ENCODE peak calls at places on chromosome 14, in five cellular contexts. Q, G, C, W and V are unnamed samples.
A peak's percentile ranks its signal among the peaks of the same experiment; 100 is the strongest.

GRCh38 chr14:64623576-64624165 is 73.9 kb downstream of the PPP1R36 start:
- DNase-seq in Q (no peak), G (no peak), C (no peak), W (no peak), V (no peak)

GRCh38 chr14:31921741-31922140 is 155.4 kb upstream of the ARHGAP5 start:
- DNase-seq in Q (no peak), G (no peak), C (no peak), W (no peak), V (no peak)

GRCh38 chr14:103401223-103402214 is 16.3 kb downstream of the MARK3 start:
- DNase-seq in Q (peak; percentile 88), G (no peak), C (peak; percentile 16), W (peak; percentile 73), V (no peak)

GRCh38 chr14:91228112-91229004 is 16.1 kb downstream of the GPR68 start:
- DNase-seq in Q (peak; percentile 88), G (no peak), C (no peak), W (peak; percentile 39), V (no peak)

GRCh38 chr14:98819132-98819866 is 452.7 kb downstream of the BCL11B start:
- DNase-seq in Q (no peak), G (no peak), C (no peak), W (no peak), V (no peak)

GRCh38 chr14:89996963-89997362 is 41.2 kb downstream of the TDP1 start:
- DNase-seq in Q (no peak), G (no peak), C (no peak), W (no peak), V (no peak)

GRCh38 chr14:49999216-49999761 is 106.4 kb downstream of the ARF6 start:
- DNase-seq in Q (peak; percentile 92), G (peak; percentile 73), C (peak; percentile 82), W (peak; percentile 71), V (no peak)

GRCh38 chr14:62694075-62694474 is 351.2 kb downstream of the KCNH5 start:
- DNase-seq in Q (peak; percentile 99), G (no peak), C (no peak), W (peak; percentile 91), V (no peak)

GRCh38 chr14:37247777-37248461 is 50.2 kb downstream of the MIPOL1 start:
- DNase-seq in Q (no peak), G (no peak), C (no peak), W (no peak), V (no peak)

GRCh38 chr14:51607677-51608076 is 44.0 kb upstream of the FRMD6 start:
- DNase-seq in Q (peak; percentile 33), G (no peak), C (no peak), W (no peak), V (no peak)

GRCh38 chr14:100117647-100118376 is 41.6 kb downstream of the DEGS2 start:
- DNase-seq in Q (no peak), G (no peak), C (no peak), W (no peak), V (no peak)

GRCh38 chr14:95652171-95652570 is 34.1 kb upstream of the TCL1B start:
- DNase-seq in Q (no peak), G (no peak), C (no peak), W (no peak), V (no peak)

GRCh38 chr14:90788031-90788430 is 28.2 kb downstream of the TTC7B start:
- DNase-seq in Q (no peak), G (no peak), C (no peak), W (no peak), V (no peak)

GRCh38 chr14:101226265-101226602 is 322.7 kb upstream of the RTL1 start:
- DNase-seq in Q (no peak), G (no peak), C (no peak), W (no peak), V (no peak)

GRCh38 chr14:22418631-22419030 is 170.4 kb downstream of the DAD1 start:
- DNase-seq in Q (no peak), G (no peak), C (no peak), W (no peak), V (no peak)

GRCh38 chr14:105411017-105411941 is 8.3 kb upstream of the MTA1 start:
- DNase-seq in Q (peak; percentile 44), G (no peak), C (no peak), W (peak; percentile 56), V (peak; percentile 40)

GRCh38 chr14:77582511-77582910 is 33.9 kb downstream of the SPTLC2 start:
- DNase-seq in Q (no peak), G (no peak), C (no peak), W (no peak), V (no peak)

GRCh38 chr14:104639889-104640548 is 35.4 kb upstream of the TMEM179 start:
- DNase-seq in Q (peak; percentile 26), G (peak; percentile 40), C (peak; percentile 48), W (peak; percentile 65), V (peak; percentile 80)

GRCh38 chr14:32397871-32398640 is 69.0 kb downstream of the AKAP6 start:
- DNase-seq in Q (peak; percentile 89), G (no peak), C (no peak), W (peak; percentile 55), V (no peak)

GRCh38 chr14:68688872-68689371 is 103.9 kb downstream of the ZFP36L1 start:
- DNase-seq in Q (peak; percentile 79), G (no peak), C (no peak), W (peak; percentile 77), V (peak; percentile 36)
- H3K27ac ChIP-seq in Q (peak overlapping the region; percentile 14), G (no peak overlapping the region), C (no peak overlapping the region), W (no peak overlapping the region), V (no peak overlapping the region)

DNA sequence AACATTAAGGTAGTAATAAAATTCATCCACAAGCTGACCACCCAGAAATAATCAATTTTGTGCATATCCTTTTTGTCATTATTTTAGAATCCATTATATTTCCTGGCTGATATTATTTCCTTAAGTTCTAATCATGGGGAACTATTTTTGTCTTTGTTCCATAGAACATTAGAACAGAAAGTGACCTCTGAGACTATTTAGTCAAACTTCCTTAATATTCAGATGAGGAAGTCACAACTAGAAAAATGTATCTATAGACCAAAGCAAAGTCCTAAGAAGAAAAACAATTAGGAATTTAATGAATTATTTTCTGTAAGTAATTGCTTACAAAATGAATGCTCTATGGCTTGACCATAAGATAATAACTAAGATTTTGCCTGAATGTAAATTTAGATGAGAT is 238.2 kb upstream of the SEL1L start:
- DNase-seq in Q (no peak), G (no peak), C (no peak), W (no peak), V (no peak)
- TF ChIP-seq CTCF in Q (no peak), G (no peak), C (no peak), W (no peak), V (no peak)

DNA sequence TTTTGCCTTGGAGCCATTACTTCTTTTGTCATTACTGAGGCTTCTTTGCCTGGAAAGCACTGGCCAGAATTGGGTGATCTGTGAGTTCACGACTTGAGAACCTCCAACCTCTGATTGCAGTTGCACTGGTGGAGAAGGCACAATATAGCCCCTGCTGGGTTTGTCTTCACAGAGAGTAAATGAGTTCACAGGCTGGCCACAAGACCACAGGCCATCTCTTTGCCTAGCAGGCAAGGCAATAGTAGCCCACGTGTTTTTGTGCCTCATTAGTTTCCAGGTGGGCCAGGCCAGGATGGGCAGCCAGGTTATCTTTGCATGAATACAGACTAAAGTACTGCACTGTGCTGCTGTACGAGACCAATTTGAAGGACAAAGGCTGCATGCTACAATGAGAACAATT is 468.8 kb downstream of the NRXN3 start:
- DNase-seq in Q (no peak), G (no peak), C (no peak), W (no peak), V (no peak)
- H3K27ac ChIP-seq in Q (no peak overlapping the region), G (no peak overlapping the region), C (no peak overlapping the region), W (no peak overlapping the region), V (no peak overlapping the region)

GRCh38 chr14:34328178-34328577 is 133.9 kb downstream of the SPTSSA start:
- DNase-seq in Q (peak; percentile 2), G (no peak), C (no peak), W (peak; percentile 14), V (no peak)

GRCh38 chr14:34329281-34329680 is 132.8 kb downstream of the SPTSSA start:
- DNase-seq in Q (no peak), G (no peak), C (no peak), W (peak; percentile 7), V (no peak)

GRCh38 chr14:34334329-34334728 is 127.7 kb downstream of the SPTSSA start:
- DNase-seq in Q (no peak), G (no peak), C (peak; percentile 28), W (no peak), V (no peak)

GRCh38 chr14:34330846-34331245 is 131.2 kb downstream of the SPTSSA start:
- DNase-seq in Q (no peak), G (no peak), C (no peak), W (no peak), V (no peak)

GRCh38 chr14:34331728-34332623 is 130.1 kb downstream of the SPTSSA start:
- DNase-seq in Q (peak; percentile 71), G (peak; percentile 74), C (peak; percentile 43), W (peak; percentile 61), V (peak; percentile 80)
- TF ChIP-seq CTCF in Q (peak; percentile 54), G (peak; percentile 65), C (peak; percentile 67), W (peak; percentile 86), V (peak; percentile 70)